ENCODE peak calls at places on chromosomes 2 and 18, in eight cellular contexts. Z is IMR-90, S is stomach, F is heart left ventricle, B is sigmoid colon, V is body of pancreas, C is HCT116, A is Panc1. N is an unnamed sample.

GRCh38 chr18:60905699-60906098 is 427.5 kb upstream of the CDH20 start:
- DNase-seq in Z (no peak), S (no peak), F (peak; percentile 26), B (no peak), V (no peak), C (no peak), A (no peak), N (no peak)

GRCh38 chr2:217958889-217959235 is 43.9 kb downstream of the TNS1 start:
- DNase-seq in Z (no peak), S (no peak), F (no peak), B (peak; percentile 41), V (no peak), C (no peak), A (no peak), N (no peak)

GRCh38 chr18:24118750-24119577 is 19.9 kb upstream of the CABYR start:
- DNase-seq in Z (peak; percentile 73), S (peak; percentile 86), F (peak; percentile 42), B (peak; percentile 75), V (peak; percentile 85), C (peak; percentile 63), A (no peak), N (peak; percentile 46)

GRCh38 chr18:34857310-34857709 is 147.2 kb downstream of the DTNA start:
- DNase-seq in Z (no peak), S (no peak), F (no peak), B (no peak), V (no peak), C (no peak), A (no peak), N (no peak)

GRCh38 chr2:172087191-172087779 is 2.0 kb downstream of the DLX1 start:
- DNase-seq in Z (no peak), S (no peak), F (no peak), B (no peak), V (no peak), C (no peak), A (no peak), N (no peak)

GRCh38 chr2:144370937-144371584 is 148.9 kb downstream of the ZEB2 start:
- DNase-seq in Z (peak; percentile 77), S (no peak), F (no peak), B (no peak), V (no peak), C (no peak), A (no peak), N (no peak)

GRCh38 chr2:134762508-134762907 is 43.7 kb upstream of the TMEM163 start:
- DNase-seq in Z (no peak), S (no peak), F (no peak), B (no peak), V (peak; percentile 50), C (no peak), A (no peak), N (no peak)

GRCh38 chr2:169348321-169349002 is 13.9 kb downstream of the LRP2 start:
- DNase-seq in Z (no peak), S (no peak), F (no peak), B (no peak), V (no peak), C (no peak), A (no peak), N (no peak)

GRCh38 chr18:43134876-43135275 is 19.4 kb upstream of the RIT2 start:
- DNase-seq in Z (no peak), S (no peak), F (no peak), B (no peak), V (no peak), C (no peak), A (no peak), N (no peak)

GRCh38 chr18:43125471-43125870 is 10.0 kb upstream of the RIT2 start:
- DNase-seq in Z (no peak), S (no peak), F (no peak), B (no peak), V (no peak), C (no peak), A (no peak), N (no peak)

DNA sequence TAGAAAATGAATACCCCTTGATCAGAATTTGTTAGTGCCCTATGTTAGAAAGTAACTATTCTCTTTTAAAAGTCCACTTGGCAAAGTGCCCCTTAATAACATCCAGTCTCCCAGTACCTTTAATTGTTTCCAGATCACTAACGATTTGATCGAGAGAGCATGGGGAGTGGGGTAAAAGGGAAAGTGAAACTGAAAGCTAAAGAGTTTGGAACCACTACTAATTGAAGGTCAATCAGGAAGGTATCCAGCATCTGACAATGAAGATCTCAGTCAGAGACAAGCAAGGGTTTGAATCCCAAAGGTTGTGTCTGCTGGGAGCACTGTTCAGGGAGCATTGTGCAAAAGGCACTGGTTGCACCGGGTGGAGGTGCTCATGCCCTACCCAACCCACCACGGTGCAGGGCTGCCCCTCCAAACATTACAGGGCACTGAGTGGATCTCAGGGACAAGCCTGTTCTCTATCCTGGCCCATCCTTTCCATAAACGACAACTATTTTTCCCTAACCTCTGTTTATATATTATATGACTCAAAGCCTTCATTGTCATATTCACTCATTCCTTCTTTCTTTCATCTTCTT is 14.6 kb upstream of the RIT2 start:
- DNase-seq in Z (no peak), S (no peak), F (no peak), B (no peak), V (no peak), C (no peak), A (no peak), N (no peak)
- TF ChIP-seq CTCF in Z (no peak), S (no peak), F (no peak), B (no peak), V (no peak), C (no peak), A (no peak), N (no peak)

DNA sequence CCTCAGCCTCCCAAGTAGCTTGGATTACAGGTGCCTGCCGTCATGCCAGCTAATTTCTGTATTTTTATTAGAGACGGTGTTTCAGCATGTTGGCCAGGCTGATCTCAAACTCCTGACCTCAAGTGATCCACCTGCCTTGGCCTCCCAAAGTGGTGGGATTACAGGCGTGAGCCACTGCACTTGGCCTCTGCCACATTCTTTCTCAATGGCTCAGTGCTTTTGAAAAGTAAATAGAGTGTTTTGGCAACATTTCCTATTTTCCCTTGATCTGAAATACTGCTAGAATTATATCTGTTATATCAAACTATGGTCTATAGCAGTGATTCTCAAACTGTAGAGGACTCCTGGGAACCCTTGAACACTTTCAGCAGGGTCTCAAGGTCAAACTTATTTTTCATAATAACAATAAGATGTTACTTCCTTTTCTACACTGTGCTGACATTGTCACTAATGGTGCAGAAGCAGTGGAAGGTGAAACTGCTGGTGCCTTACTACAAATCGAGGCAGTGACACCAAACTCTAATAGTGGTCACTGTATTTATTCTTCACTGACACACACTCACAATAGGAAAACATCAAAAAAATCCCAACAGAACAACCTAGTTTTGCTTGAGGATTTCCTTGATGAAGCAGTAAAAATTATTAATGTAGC is 10.6 kb downstream of the DAW1 start:
- DNase-seq in Z (peak; percentile 40), S (no peak), F (no peak), B (no peak), V (no peak), C (no peak), A (no peak), N (no peak)
- H3K4me3 ChIP-seq in Z (no peak overlapping the region), S (no peak overlapping the region), F (no peak overlapping the region), B (no peak overlapping the region), V (no peak overlapping the region), C (no peak overlapping the region), A (no peak overlapping the region), N (no peak overlapping the region)

GRCh38 chr2:234676859-234677450 is 180.1 kb upstream of the ARL4C start:
- DNase-seq in Z (no peak), S (no peak), F (no peak), B (no peak), V (no peak), C (no peak), A (no peak), N (no peak)

GRCh38 chr2:234679766-234680687 is 183.1 kb upstream of the ARL4C start:
- DNase-seq in Z (peak; percentile 99), S (peak; percentile 55), F (peak; percentile 79), B (peak; percentile 89), V (peak; percentile 59), C (peak; percentile 90), A (peak; percentile 71), N (no peak)

GRCh38 chr2:234679151-234679765 is 182.4 kb upstream of the ARL4C start:
- DNase-seq in Z (no peak), S (no peak), F (no peak), B (no peak), V (no peak), C (no peak), A (no peak), N (no peak)

GRCh38 chr2:234677758-234678538 is 181.1 kb upstream of the ARL4C start:
- DNase-seq in Z (peak; percentile 79), S (no peak), F (no peak), B (no peak), V (no peak), C (no peak), A (no peak), N (no peak)

GRCh38 chr2:234678721-234679120 is 181.8 kb upstream of the ARL4C start:
- DNase-seq in Z (peak; percentile 67), S (no peak), F (no peak), B (no peak), V (no peak), C (no peak), A (no peak), N (no peak)
- TF ChIP-seq CTCF in Z (no peak), S (no peak), F (no peak), B (no peak), V (no peak), C (no peak), A (no peak), N (no peak)

DNA sequence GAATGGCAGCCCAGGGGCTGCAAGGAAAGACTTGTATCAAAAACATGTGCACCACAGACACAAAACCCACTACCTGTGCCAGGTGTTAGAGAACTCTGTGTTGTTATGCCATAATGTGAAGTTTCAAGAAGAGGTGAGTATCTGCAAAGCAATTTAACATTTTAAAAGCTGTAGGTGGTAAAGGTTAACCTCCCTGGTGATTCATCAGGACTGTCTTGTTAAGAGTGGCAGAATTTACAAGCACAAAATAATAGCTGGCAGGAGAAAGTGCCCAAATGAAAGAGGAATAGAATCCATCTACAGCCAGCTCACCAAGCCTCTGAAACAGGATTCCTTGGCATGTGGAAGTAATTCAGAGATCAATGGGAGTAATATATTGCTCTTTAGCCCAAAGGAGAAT is 230.7 kb downstream of the AFF3 start:
- DNase-seq in Z (no peak), S (no peak), F (no peak), B (no peak), V (no peak), C (no peak), A (no peak), N (no peak)
- H3K4me3 ChIP-seq in Z (no peak overlapping the region), S (no peak overlapping the region), F (no peak overlapping the region), B (no peak overlapping the region), V (no peak overlapping the region), C (no peak overlapping the region), A (no peak overlapping the region), N (no peak overlapping the region)

N was measured in GM06990.